ENCODE peak calls at places on chromosome 20, in nine cellular contexts. A is HepG2, G is HCT116, J is A549, B is Panc1, U is GM12878, M is GM23338, K is SK-N-SH, F is K562. C is an unnamed sample.
A peak's percentile ranks its signal among the peaks of the same experiment; 100 is the strongest.

GRCh38 chr20:47867831-47868230 is 82.5 kb upstream of the SULF2 start:
- DNase-seq in F (no peak), A (no peak), M (no peak), U (no peak), J (no peak), B (no peak), G (no peak), K (no peak), C (no peak)

GRCh38 chr20:25273541-25274358 is 25.9 kb downstream of the PYGB start:
- DNase-seq in F (no peak), G (no peak), B (no peak), U (no peak), K (no peak), A (no peak), J (no peak), M (no peak), C (no peak)

GRCh38 chr20:11797161-11797560 is 120.5 kb upstream of the BTBD3 start:
- DNase-seq in K (no peak), U (no peak), G (no peak), M (no peak), J (no peak), B (no peak), A (no peak), F (no peak), C (no peak)

GRCh38 chr20:5526516-5526915 is 209.8 kb upstream of the PROKR2 start:
- DNase-seq in B (no peak), M (peak; percentile 44), F (no peak), G (no peak), A (no peak), K (no peak), U (no peak), J (no peak), C (no peak)

GRCh38 chr20:48196006-48196405 is 410.7 kb upstream of the SULF2 start:
- DNase-seq in U (no peak), M (no peak), J (no peak), K (no peak), A (no peak), B (no peak), G (no peak), F (no peak), C (no peak)

GRCh38 chr20:2252419-2253060 is 43.3 kb upstream of the TGM3 start:
- DNase-seq in K (no peak), U (no peak), A (no peak), G (no peak), B (no peak), F (no peak), J (no peak), M (no peak), C (no peak)

GRCh38 chr20:24990810-24991252 is 1.7 kb downstream of the APMAP start:
- DNase-seq in A (no peak), K (no peak), J (no peak), F (no peak), B (no peak), U (no peak), M (no peak), G (no peak), C (no peak)

GRCh38 chr20:51625105-51625504 is 82.6 kb upstream of the NFATC2 start:
- DNase-seq in U (no peak), F (no peak), G (no peak), J (no peak), B (no peak), M (no peak), K (no peak), A (no peak), C (no peak)

GRCh38 chr20:48187891-48188290 is 402.6 kb upstream of the SULF2 start:
- DNase-seq in J (no peak), G (no peak), B (no peak), F (no peak), M (no peak), U (no peak), K (no peak), A (no peak), C (no peak)

GRCh38 chr20:62765021-62765420 is 31.3 kb upstream of the MRGBP start:
- DNase-seq in M (no peak), U (no peak), A (no peak), J (no peak), B (no peak), K (no peak), G (no peak), F (no peak), C (no peak)

GRCh38 chr20:38833154-38833856 is 27.8 kb downstream of the PPP1R16B start:
- DNase-seq in A (no peak), U (no peak), G (no peak), M (no peak), J (no peak), K (no peak), B (no peak), F (no peak), C (no peak)

GRCh38 chr20:63121246-63121645 is 94.7 kb downstream of the YTHDF1 start:
- DNase-seq in A (no peak), J (no peak), U (no peak), F (no peak), B (no peak), G (no peak), K (no peak), M (no peak), C (no peak)

GRCh38 chr20:1964061-1964460 is 29.8 kb downstream of the PDYN start:
- DNase-seq in J (no peak), U (no peak), F (no peak), K (no peak), B (no peak), G (no peak), A (no peak), M (no peak), C (peak; percentile 65)

GRCh38 chr20:21053002-21053762 is 53.0 kb downstream of the LINC00237 start:
- DNase-seq in F (no peak), B (no peak), M (peak; percentile 60), J (no peak), G (no peak), A (peak; percentile 97), K (peak; percentile 20), U (no peak), C (no peak)

GRCh38 chr20:61931476-61932198 is 134.0 kb downstream of the TAF4 start:
- DNase-seq in J (no peak), F (no peak), M (no peak), A (no peak), K (no peak), B (no peak), G (no peak), U (no peak), C (no peak)

GRCh38 chr20:63402860-63403220 is 41.7 kb upstream of the CHRNA4 start:
- DNase-seq in G (no peak), A (no peak), M (no peak), K (peak; percentile 75), B (no peak), F (no peak), U (no peak), J (no peak), C (no peak)

GRCh38 chr20:21633829-21634228 is 71.6 kb upstream of the PAX1 start:
- DNase-seq in G (no peak), K (no peak), U (no peak), A (no peak), J (no peak), F (no peak), B (no peak), M (no peak), C (no peak)

GRCh38 chr20:57414867-57415592 is 23.8 kb downstream of the RBM38 start:
- DNase-seq in K (no peak), M (no peak), U (no peak), J (no peak), G (no peak), F (peak; percentile 77), A (no peak), B (no peak), C (no peak)

GRCh38 chr20:63691711-63692435 is 4.6 kb upstream of the TNFRSF6B start:
- DNase-seq in M (no peak), F (no peak), G (no peak), K (no peak), A (no peak), U (no peak), J (no peak), B (no peak), C (no peak)

DNA sequence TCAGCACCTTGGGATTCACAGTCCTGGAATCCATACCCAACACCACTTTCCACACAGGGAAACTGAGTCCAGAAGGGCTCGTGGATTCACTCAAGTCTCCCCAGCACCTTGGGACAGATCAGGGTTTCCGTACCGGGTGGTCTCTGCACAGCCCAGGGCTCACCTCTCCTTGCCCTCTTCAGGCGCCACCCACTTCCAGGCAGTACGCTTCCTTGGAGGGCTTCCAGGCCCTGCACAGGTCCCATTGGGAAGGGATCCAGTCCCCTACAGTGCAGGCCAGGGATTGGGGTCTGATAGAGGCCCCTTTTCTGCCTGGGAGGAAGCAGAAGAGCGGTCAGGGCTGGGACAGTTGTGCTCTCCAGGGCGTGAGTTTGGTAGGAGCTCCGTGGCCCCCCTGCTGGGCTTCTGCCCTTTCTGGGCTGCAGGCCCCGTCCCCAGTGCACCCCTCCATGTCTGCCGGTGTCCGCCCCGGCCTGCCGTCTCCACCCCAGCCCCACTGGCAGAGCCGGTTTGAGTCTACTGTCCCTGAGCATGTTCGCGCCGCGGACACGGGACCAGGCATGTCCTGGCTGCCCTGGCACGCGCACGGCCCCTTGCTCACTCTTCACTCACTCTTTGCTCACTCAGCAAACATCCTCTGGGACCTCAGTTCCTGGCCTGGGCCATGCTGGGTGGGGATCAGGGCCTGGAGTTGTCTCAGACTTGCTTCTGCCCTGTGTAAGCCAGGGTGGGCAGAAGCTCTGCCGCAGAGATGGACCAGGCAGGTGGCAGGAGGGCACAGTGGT is 12.6 kb downstream of the SRC start:
- DNase-seq in M (no peak), J (no peak), F (no peak), K (peak; percentile 19), B (no peak), A (no peak), G (no peak), U (no peak), C (no peak)
- TF ChIP-seq REST in M (no peak), J (no peak), F (no peak), K (no peak), B (no peak), A (no peak), G (no peak), U (no peak), C (no peak)

GRCh38 chr20:4512891-4513550 is 208.7 kb upstream of the PRND start:
- DNase-seq in A (peak; percentile 38), J (peak; percentile 74), G (peak; percentile 91), F (no peak), U (no peak), K (no peak), B (peak; percentile 85), M (no peak), C (no peak)
- TF ChIP-seq REST in A (no peak), J (no peak), G (no peak), F (no peak), U (no peak), K (no peak), B (no peak), M (no peak), C (no peak)

GRCh38 chr20:45322952-45323383 is 14.9 kb upstream of the MATN4 start:
- DNase-seq in A (peak; percentile 86), U (no peak), J (no peak), K (no peak), F (peak; percentile 73), G (peak; percentile 31), M (no peak), B (no peak), C (peak; percentile 89)
- TF ChIP-seq REST in A (no peak), U (no peak), J (no peak), K (no peak), F (no peak), G (no peak), M (no peak), B (no peak), C (no peak)

DNA sequence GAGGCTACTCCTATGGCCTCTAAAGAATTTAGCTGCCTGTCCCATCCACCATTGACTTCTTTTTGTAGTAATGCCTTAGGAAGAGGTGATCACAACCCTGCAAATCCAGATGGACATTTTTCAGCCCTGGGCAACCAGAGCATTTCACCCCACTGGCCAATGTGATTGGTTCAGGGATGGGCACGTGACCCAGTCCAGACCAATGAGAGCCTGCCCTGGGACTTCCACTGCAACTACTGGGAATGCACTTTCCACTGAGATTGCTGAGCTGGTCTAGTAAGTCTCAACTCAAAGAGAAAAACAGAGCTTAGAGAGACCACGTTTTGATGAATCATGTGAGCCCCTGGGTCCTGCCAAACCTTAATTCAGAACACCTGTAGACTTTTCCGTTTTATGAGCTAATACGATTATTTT is 8.9 kb upstream of the UBE2V1 start:
- DNase-seq in B (no peak), F (peak; percentile 67), M (peak; percentile 55), J (peak; percentile 68), A (no peak), G (no peak), K (peak; percentile 66), U (no peak), C (no peak)
- TF ChIP-seq REST in B (no peak), F (no peak), M (no peak), J (no peak), A (no peak), G (no peak), K (no peak), U (no peak), C (no peak)

C was measured in HL-60.